ENCODE peak calls at places on chromosomes 6 and 20, in six cellular contexts. One of them, this sample, is unnamed.

GRCh38 chr6:56278186-56278585 is 30.8 kb upstream of the COL21A1 start:
- DNase-seq in stimulated activated CD4-positive, alpha-beta T cell treated with anti-CD3 and anti-CD28 coated beads, Interleukin-4, amount 100 ng/mL, for 48 hours: no peak
- DNase-seq in dorsolateral prefrontal cortex: no peak
- DNase-seq in Daoy: peak; percentile 39
- DNase-seq in HEK293T: no peak
- DNase-seq in lower lobe of right lung: no peak
- DNase-seq in this sample: no peak

GRCh38 chr6:72636786-72637185 is 14.9 kb downstream of the KCNQ5 start:
- DNase-seq in HEK293T: no peak
- DNase-seq in dorsolateral prefrontal cortex: no peak
- DNase-seq in stimulated activated CD4-positive, alpha-beta T cell treated with anti-CD3 and anti-CD28 coated beads, Interleukin-4, amount 100 ng/mL, for 48 hours: no peak
- DNase-seq in lower lobe of right lung: no peak
- DNase-seq in Daoy: no peak
- DNase-seq in this sample: no peak

GRCh38 chr6:113674075-113674474 is 183.1 kb upstream of the MARCKS start:
- DNase-seq in HEK293T: no peak
- DNase-seq in dorsolateral prefrontal cortex: no peak
- DNase-seq in lower lobe of right lung: no peak
- DNase-seq in Daoy: no peak
- DNase-seq in stimulated activated CD4-positive, alpha-beta T cell treated with anti-CD3 and anti-CD28 coated beads, Interleukin-4, amount 100 ng/mL, for 48 hours: no peak
- DNase-seq in this sample: peak; percentile 77

GRCh38 chr6:17334265-17334664 is 53.1 kb downstream of the RBM24 start:
- DNase-seq in dorsolateral prefrontal cortex: no peak
- DNase-seq in HEK293T: no peak
- DNase-seq in stimulated activated CD4-positive, alpha-beta T cell treated with anti-CD3 and anti-CD28 coated beads, Interleukin-4, amount 100 ng/mL, for 48 hours: no peak
- DNase-seq in Daoy: peak; percentile 71
- DNase-seq in lower lobe of right lung: no peak
- DNase-seq in this sample: no peak

GRCh38 chr6:146041282-146041681 is 12.4 kb downstream of the GRM1 start:
- DNase-seq in HEK293T: peak; percentile 62
- DNase-seq in stimulated activated CD4-positive, alpha-beta T cell treated with anti-CD3 and anti-CD28 coated beads, Interleukin-4, amount 100 ng/mL, for 48 hours: no peak
- DNase-seq in lower lobe of right lung: no peak
- DNase-seq in dorsolateral prefrontal cortex: no peak
- DNase-seq in Daoy: no peak
- DNase-seq in this sample: no peak

GRCh38 chr6:107539849-107540464 is 50.0 kb downstream of the SOBP start:
- DNase-seq in stimulated activated CD4-positive, alpha-beta T cell treated with anti-CD3 and anti-CD28 coated beads, Interleukin-4, amount 100 ng/mL, for 48 hours: no peak
- DNase-seq in dorsolateral prefrontal cortex: no peak
- DNase-seq in lower lobe of right lung: no peak
- DNase-seq in Daoy: no peak
- DNase-seq in HEK293T: no peak
- DNase-seq in this sample: no peak

GRCh38 chr20:10594286-10594868 is 79.4 kb downstream of the JAG1 start:
- DNase-seq in stimulated activated CD4-positive, alpha-beta T cell treated with anti-CD3 and anti-CD28 coated beads, Interleukin-4, amount 100 ng/mL, for 48 hours: no peak
- DNase-seq in dorsolateral prefrontal cortex: no peak
- DNase-seq in HEK293T: no peak
- DNase-seq in Daoy: peak; percentile 66
- DNase-seq in lower lobe of right lung: no peak
- DNase-seq in this sample: no peak

GRCh38 chr20:49657118-49657901 is 56.4 kb downstream of the B4GALT5 start:
- DNase-seq in stimulated activated CD4-positive, alpha-beta T cell treated with anti-CD3 and anti-CD28 coated beads, Interleukin-4, amount 100 ng/mL, for 48 hours: no peak
- DNase-seq in HEK293T: no peak
- DNase-seq in lower lobe of right lung: no peak
- DNase-seq in Daoy: no peak
- DNase-seq in dorsolateral prefrontal cortex: no peak
- DNase-seq in this sample: no peak

GRCh38 chr20:38939686-38940085 is 13.5 kb downstream of the FAM83D start:
- DNase-seq in dorsolateral prefrontal cortex: no peak
- DNase-seq in stimulated activated CD4-positive, alpha-beta T cell treated with anti-CD3 and anti-CD28 coated beads, Interleukin-4, amount 100 ng/mL, for 48 hours: no peak
- DNase-seq in HEK293T: no peak
- DNase-seq in Daoy: no peak
- DNase-seq in lower lobe of right lung: no peak
- DNase-seq in this sample: no peak

GRCh38 chr20:3706774-3707507 is 5.5 kb downstream of the SIGLEC1 start:
- DNase-seq in Daoy: no peak
- DNase-seq in HEK293T: no peak
- DNase-seq in stimulated activated CD4-positive, alpha-beta T cell treated with anti-CD3 and anti-CD28 coated beads, Interleukin-4, amount 100 ng/mL, for 48 hours: no peak
- DNase-seq in dorsolateral prefrontal cortex: no peak
- DNase-seq in lower lobe of right lung: no peak
- DNase-seq in this sample: no peak

GRCh38 chr20:3505148-3505547 is 34.3 kb downstream of the ATRN start:
- DNase-seq in lower lobe of right lung: no peak
- DNase-seq in stimulated activated CD4-positive, alpha-beta T cell treated with anti-CD3 and anti-CD28 coated beads, Interleukin-4, amount 100 ng/mL, for 48 hours: no peak
- DNase-seq in Daoy: no peak
- DNase-seq in dorsolateral prefrontal cortex: no peak
- DNase-seq in HEK293T: no peak
- DNase-seq in this sample: no peak

GRCh38 chr20:40797425-40797824 is 108.4 kb upstream of the MAFB start:
- DNase-seq in HEK293T: peak; percentile 27
- DNase-seq in Daoy: no peak
- DNase-seq in lower lobe of right lung: no peak
- DNase-seq in stimulated activated CD4-positive, alpha-beta T cell treated with anti-CD3 and anti-CD28 coated beads, Interleukin-4, amount 100 ng/mL, for 48 hours: no peak
- DNase-seq in dorsolateral prefrontal cortex: no peak
- DNase-seq in this sample: no peak

GRCh38 chr6:33894438-33894837 is 90.6 kb upstream of the MLN start:
- DNase-seq in stimulated activated CD4-positive, alpha-beta T cell treated with anti-CD3 and anti-CD28 coated beads, Interleukin-4, amount 100 ng/mL, for 48 hours: no peak
- DNase-seq in dorsolateral prefrontal cortex: no peak
- DNase-seq in lower lobe of right lung: no peak
- DNase-seq in Daoy: peak; percentile 34
- DNase-seq in HEK293T: no peak
- DNase-seq in this sample: no peak

GRCh38 chr20:43355610-43356009 is 102.1 kb upstream of the SRSF6 start:
- DNase-seq in lower lobe of right lung: no peak
- DNase-seq in stimulated activated CD4-positive, alpha-beta T cell treated with anti-CD3 and anti-CD28 coated beads, Interleukin-4, amount 100 ng/mL, for 48 hours: no peak
- DNase-seq in Daoy: no peak
- DNase-seq in dorsolateral prefrontal cortex: no peak
- DNase-seq in HEK293T: no peak
- DNase-seq in this sample: no peak

This sample was measured in NCI-H1105.